ENCODE peak calls at places on chromosomes 11 and 22, in five cellular contexts. L is IMR-90, R is H1, W is neuronal stem cell, U is mesenchymal stem cell. S is an unnamed sample.

GRCh38 chr11:2796508-2797180 is 88.9 kb downstream of the CDKN1C start:
- DNase-seq in L (no peak), R (no peak), W (no peak), U (no peak), S (peak)

GRCh38 chr11:35390737-35391682 is 28.3 kb downstream of the SLC1A2 start:
- DNase-seq in W (no peak), R (no peak), U (peak), L (peak), S (no peak)

GRCh38 chr11:8060146-8060719 is 20.8 kb upstream of the TUB start:
- DNase-seq in U (no peak), W (no peak), R (no peak), L (no peak), S (no peak)

GRCh38 chr22:40958329-40958728 is 7.2 kb downstream of the RBX1 start:
- DNase-seq in L (no peak), W (no peak), U (no peak), R (no peak), S (no peak)

GRCh38 chr11:1081601-1082311 is 7.1 kb downstream of the MUC2 start:
- DNase-seq in L (no peak), W (no peak), R (no peak), U (no peak), S (no peak)

GRCh38 chr11:47105974-47106373 is 70.7 kb downstream of the ARFGAP2 start:
- DNase-seq in R (no peak), W (no peak), U (no peak), L (no peak), S (no peak)

GRCh38 chr11:131998020-131998419 is 627.6 kb downstream of the NTM start:
- DNase-seq in L (no peak), W (no peak), U (no peak), R (no peak), S (no peak)

GRCh38 chr11:34640050-34640971 is 19.4 kb downstream of the EHF start:
- DNase-seq in U (peak), R (no peak), W (no peak), L (no peak), S (peak)

GRCh38 chr22:26321469-26321913 is 107.6 kb upstream of the ASPHD2 start:
- DNase-seq in R (no peak), U (peak), W (no peak), L (peak), S (no peak)

GRCh38 chr11:44241851-44242250 is 68.1 kb downstream of the ALX4 start:
- DNase-seq in W (no peak), U (no peak), L (no peak), R (no peak), S (no peak)
- H2AK5ac ChIP-seq in W (no peak), U (peak), L (peak), R (no peak), S (no peak)

DNA sequence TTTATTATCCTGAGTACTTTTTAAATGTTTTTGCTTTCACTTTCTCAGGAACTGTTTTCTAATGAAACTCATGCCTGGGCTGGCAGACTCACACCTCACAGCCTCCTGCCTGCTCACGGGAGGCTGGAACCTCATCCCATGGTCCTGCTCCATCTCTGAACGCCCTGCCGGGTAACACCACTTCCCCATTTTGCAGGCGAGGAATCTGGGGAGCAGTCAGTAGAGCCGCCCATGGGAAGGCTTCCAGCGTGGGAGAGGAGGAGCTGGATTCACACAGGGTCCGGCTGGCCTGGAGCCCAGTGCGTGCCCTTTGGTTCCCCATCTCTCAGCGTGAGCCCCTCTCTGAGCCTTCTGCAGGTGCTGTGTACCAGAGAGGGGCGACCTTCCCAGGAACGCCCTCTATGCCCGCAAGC is 53.6 kb downstream of the SCUBE1 start:
- DNase-seq in U (peak), L (peak), W (no peak), R (no peak), S (no peak)
- H2AFZ ChIP-seq in U (no peak), L (no peak), W (peak), R (no peak), S (no peak)

GRCh38 chr11:100816823-100817222 is 129.7 kb downstream of the ARHGAP42 start:
- DNase-seq in W (no peak), R (no peak), L (peak), U (no peak), S (no peak)
- H2BK15ac ChIP-seq in W (no peak), R (no peak), L (no peak), U (no peak), S (no peak)

GRCh38 chr11:109236696-109237095 is 185.3 kb upstream of the C11orf87 start:
- DNase-seq in R (no peak), L (no peak), W (no peak), U (peak), S (no peak)
- H2AK5ac ChIP-seq in R (no peak), L (no peak), W (no peak), U (no peak), S (no peak)

DNA sequence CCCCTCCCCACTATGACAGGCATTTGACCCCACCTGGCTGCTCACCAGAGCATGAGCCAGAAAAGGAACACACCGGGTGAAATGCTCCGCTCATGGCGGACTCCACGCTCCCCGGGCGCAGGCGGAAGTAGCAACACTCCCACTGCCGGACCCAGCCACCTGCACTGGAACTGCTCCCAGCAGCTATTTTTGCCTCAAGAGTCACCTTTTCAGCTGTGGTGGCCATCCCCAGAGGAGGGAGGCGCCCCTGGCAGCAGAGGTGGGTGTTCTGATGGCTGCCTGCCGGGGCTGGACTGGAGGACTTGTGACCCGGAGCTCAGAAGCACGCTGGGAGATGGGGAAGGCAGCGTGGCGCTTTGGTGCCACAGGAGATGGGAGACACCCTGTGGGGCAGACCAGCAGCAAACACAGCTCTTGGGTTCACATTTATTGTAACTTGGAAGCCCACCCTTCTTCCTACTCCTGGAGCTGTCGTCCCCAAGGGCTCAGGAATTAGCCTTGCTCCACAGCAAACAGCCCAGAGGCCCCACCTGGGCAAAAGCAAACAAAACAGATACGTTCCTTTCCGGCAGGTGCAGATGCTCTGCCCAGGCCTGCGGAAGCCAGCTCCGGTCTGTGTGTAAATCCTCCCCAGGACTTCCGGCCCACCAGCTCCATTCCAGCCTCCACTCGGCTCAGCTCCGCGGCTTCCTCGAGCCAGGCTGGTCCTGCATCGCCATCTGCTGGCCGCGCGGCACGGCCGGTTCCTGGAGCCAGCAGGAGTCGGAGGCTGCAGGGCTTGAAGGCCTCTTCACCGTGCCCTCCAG is 3.7 kb downstream of the RPS19BP1 start:
- DNase-seq in L (peak), U (peak), W (peak), R (peak), S (peak)
- H2AFZ ChIP-seq in L (peak), U (no peak), W (no peak), R (no peak), S (no peak)

DNA sequence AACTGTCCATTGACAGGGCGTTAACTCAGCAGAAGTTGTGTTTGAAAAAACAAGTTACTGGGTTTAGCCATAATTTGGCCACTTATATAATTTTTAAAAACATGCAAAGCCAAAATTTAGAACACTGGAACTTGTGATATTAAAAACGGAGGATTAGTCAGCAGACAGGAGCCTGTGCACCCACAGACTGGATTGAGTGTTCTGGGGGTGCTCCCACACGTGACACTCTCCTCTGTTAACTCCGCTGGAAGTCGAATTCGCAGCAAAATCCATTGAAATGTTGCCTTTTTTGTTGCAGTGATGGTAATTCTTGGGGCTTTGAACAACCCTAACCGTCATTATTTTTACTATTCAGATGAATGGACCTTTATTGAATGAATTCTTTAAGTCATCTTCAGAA is 269.8 kb downstream of the DDX10 start:
- DNase-seq in U (no peak), R (no peak), W (no peak), L (no peak), S (no peak)
- H2BK15ac ChIP-seq in U (no peak), R (no peak), W (no peak), L (no peak), S (no peak)

DNA sequence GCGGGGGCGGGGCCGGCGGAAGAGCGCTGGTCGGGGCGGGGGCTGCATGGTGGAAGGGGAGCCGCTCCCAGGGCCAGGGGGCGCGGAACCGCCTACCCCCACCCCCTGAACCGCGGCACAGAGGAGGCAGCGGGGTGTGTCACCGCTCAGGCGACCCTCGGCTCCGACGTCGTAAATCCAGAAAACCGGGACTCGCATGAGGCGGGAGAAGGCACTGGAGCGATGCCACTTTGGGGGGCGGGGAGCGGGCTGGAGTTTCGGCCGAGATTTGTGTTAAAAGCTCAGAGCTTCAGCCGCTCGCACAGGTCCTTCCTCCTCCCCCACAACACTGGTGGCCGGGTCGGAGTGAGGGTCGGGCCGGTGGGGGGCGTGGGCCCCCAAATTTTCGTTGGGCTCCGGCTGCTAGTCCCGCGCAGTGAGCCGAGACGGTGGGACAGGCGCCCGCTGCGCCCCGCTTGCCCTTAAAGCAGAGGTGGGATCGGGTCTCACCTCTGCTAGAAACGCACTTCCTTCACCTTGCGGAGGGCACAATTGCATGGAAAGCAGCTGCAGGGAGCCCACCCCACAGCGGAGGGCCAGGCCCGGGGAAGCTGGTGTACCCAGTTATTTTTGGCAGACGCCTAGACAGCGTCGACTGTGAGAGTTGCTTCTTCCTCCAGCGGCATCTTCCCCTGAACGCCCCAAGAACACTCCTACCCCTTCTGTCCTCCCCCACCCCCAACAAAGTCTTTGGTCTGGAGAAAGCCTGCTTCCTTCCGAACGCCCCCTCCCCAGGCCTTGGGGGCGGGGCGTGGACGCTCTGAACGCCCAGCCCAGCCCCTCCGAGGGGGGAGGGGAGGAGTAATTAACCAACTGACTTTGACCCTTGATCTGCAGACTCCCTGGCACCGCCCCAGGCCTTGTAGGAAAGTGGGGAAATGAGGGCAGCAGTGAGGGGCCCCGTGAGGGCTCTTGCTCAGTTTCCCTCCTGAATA is 1.1 kb downstream of the OVOL1 start:
- DNase-seq in W (no peak), R (peak), U (no peak), L (no peak), S (peak)
- H2AK5ac ChIP-seq in W (no peak), R (peak), U (no peak), L (no peak), S (no peak)

GRCh38 chr11:69167916-69168691 is 12.4 kb downstream of the SMIM38 start:
- DNase-seq in R (no peak), U (peak), L (peak), W (no peak), S (no peak)

GRCh38 chr11:69169479-69169878 is 13.7 kb downstream of the SMIM38 start:
- DNase-seq in R (no peak), U (no peak), L (no peak), W (no peak), S (no peak)

GRCh38 chr11:69166186-69167115 is 10.7 kb downstream of the SMIM38 start:
- DNase-seq in L (peak), W (no peak), U (peak), R (peak), S (peak)

GRCh38 chr11:69165775-69166174 is 10.0 kb downstream of the SMIM38 start:
- DNase-seq in R (no peak), L (no peak), W (no peak), U (no peak), S (no peak)

GRCh38 chr11:69167130-69167915 is 11.6 kb downstream of the SMIM38 start:
- DNase-seq in R (no peak), U (no peak), W (no peak), L (no peak), S (no peak)
- H2AFZ ChIP-seq in R (no peak), U (no peak), W (no peak), L (peak), S (no peak)

GRCh38 chr11:27214713-27215112 is 148.3 kb downstream of the CCDC34 start:
- DNase-seq in W (no peak), R (no peak), U (no peak), L (no peak), S (no peak)

GRCh38 chr11:27210509-27210908 is 152.5 kb downstream of the CCDC34 start:
- DNase-seq in U (no peak), W (no peak), L (no peak), R (no peak), S (no peak)

GRCh38 chr11:27213232-27213660 is 149.8 kb downstream of the CCDC34 start:
- DNase-seq in R (no peak), U (peak), W (peak), L (peak), S (no peak)

GRCh38 chr11:27211370-27212127 is 151.5 kb downstream of the CCDC34 start:
- DNase-seq in L (no peak), U (no peak), R (no peak), W (no peak), S (no peak)

DNA sequence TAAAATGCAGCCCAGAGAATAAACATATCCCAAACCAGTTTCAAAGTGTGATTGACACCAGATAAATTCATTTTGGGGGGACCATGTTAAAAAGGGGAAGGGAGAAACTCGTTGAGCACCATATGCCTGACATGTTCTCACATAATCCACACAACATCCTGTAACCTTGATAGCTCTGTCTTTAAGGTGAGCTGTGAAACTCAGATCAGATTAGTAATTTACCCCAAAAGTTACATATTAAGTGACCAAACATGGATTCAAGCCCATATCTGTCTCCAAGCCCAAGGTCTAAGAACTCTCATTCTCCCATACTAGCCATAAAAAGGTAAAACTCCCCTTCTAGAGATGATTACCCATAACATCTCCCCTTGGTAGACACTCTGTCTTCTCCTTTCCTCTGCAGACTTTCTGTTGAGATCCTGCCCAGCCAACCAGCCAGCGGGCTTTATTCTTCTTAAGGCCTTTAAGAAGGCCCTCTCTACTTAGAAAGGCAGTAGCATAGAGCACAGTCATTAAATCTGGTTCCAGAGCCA is 150.7 kb downstream of the CCDC34 start:
- DNase-seq in L (no peak), R (no peak), W (no peak), U (no peak), S (no peak)
- H2BK15ac ChIP-seq in L (peak), R (no peak), W (no peak), U (no peak), S (no peak)

GRCh38 chr22:36928181-36928580 is 14.8 kb downstream of the CSF2RB start:
- DNase-seq in W (no peak), L (no peak), R (no peak), U (no peak), S (no peak)

GRCh38 chr22:36926309-36926708 is 12.9 kb downstream of the CSF2RB start:
- DNase-seq in L (no peak), U (no peak), R (no peak), W (no peak), S (no peak)

GRCh38 chr22:36925388-36926290 is 12.2 kb downstream of the CSF2RB start:
- DNase-seq in L (peak), U (no peak), W (no peak), R (no peak), S (no peak)

GRCh38 chr22:36927671-36928070 is 14.2 kb downstream of the CSF2RB start:
- DNase-seq in L (no peak), U (no peak), R (no peak), W (no peak), S (no peak)

DNA sequence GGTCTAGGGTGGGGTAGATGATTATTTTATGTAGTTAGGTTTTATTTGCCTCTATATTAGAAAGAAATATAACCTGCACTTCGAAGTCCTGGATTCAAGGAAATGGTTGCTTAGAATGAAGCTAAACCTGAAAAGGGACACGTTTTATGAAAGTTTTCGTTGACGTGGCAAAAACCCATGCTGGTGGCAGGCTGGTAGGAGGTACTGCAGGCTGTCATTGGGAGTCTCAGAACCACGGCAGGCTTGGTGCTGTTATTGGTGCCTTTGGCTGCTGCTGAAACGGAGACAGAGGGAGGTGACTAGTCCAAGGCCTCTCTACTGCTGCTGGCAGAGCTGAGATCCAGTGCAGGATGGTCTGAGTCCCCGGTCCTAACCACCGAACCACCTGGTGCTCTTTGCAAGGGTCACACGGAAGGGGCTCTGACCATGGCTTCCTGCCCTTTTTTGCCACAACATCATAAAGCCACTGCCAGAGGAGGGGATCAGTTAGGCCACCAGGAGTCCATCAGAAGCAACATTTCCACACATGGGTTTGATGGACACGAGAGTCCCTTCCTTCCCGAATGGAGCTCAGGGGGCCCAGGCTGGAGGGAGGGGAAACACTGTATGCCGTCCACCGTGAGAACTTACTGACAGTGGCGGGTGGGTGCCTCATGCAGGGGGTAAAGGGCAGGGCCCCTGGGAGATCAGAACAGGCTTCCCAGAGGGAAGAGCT is 13.4 kb downstream of the CSF2RB start:
- DNase-seq in W (no peak), U (no peak), R (no peak), L (no peak), S (no peak)
- H2AK5ac ChIP-seq in W (no peak), U (no peak), R (no peak), L (no peak), S (no peak)

S was measured in H9.